ENCODE peak calls at places on chromosome 17, in six cellular contexts. B is right lobe of liver, X is body of pancreas, M is uterus, D is IMR-90, N is GM12878. G is an unnamed sample.

GRCh38 chr17:280901-281300 is 71.7 kb downstream of the RPH3AL start:
- DNase-seq in B (peak), X (peak), M (peak), D (no peak), N (no peak), G (no peak)

GRCh38 chr17:40290629-40291296 is 3.1 kb downstream of the CDC6 start:
- DNase-seq in B (no peak), X (peak), M (no peak), D (peak), N (no peak), G (peak)

GRCh38 chr17:705863-706262 is 8.8 kb downstream of the VPS53 start:
- DNase-seq in B (no peak), X (no peak), M (no peak), D (no peak), N (no peak), G (no peak)

GRCh38 chr17:59115474-59115873 is 8.8 kb upstream of the TRIM37 start:
- DNase-seq in B (no peak), X (no peak), M (no peak), D (no peak), N (no peak), G (no peak)

GRCh38 chr17:4658478-4659305 is 17.2 kb upstream of the ALOX15 start:
- DNase-seq in B (no peak), X (no peak), M (no peak), D (peak), N (no peak), G (no peak)

GRCh38 chr17:64157669-64158180 is 27.8 kb upstream of the ERN1 start:
- DNase-seq in B (no peak), X (peak), M (no peak), D (no peak), N (no peak), G (peak)

GRCh38 chr17:68777243-68777855 is 176.2 kb upstream of the FAM20A start:
- DNase-seq in B (no peak), X (peak), M (peak), D (peak), N (no peak), G (peak)

GRCh38 chr17:7021993-7022778 is 664 bp upstream of the BCL6B start:
- DNase-seq in B (peak), X (peak), M (peak), D (peak), N (no peak), G (peak)

GRCh38 chr17:82023447-82024241 is 539 bp downstream of the LRRC45 start:
- DNase-seq in B (no peak), X (peak), M (no peak), D (peak), N (no peak), G (no peak)

GRCh38 chr17:60145006-60145935 is 4.5 kb upstream of the CA4 start:
- DNase-seq in B (no peak), X (no peak), M (no peak), D (no peak), N (no peak), G (no peak)

GRCh38 chr17:55402374-55402773 is 19.3 kb downstream of the MMD start:
- DNase-seq in B (no peak), X (no peak), M (no peak), D (peak), N (no peak), G (no peak)

GRCh38 chr17:67018429-67019125 is 25.8 kb upstream of the CACNG1 start:
- DNase-seq in B (no peak), X (no peak), M (no peak), D (no peak), N (no peak), G (no peak)

GRCh38 chr17:13561606-13562270 is 40.0 kb downstream of the HS3ST3A1 start:
- DNase-seq in B (no peak), X (no peak), M (no peak), D (no peak), N (no peak), G (no peak)

GRCh38 chr17:34386343-34386924 is 23.4 kb upstream of the CCL1 start:
- DNase-seq in B (no peak), X (no peak), M (no peak), D (no peak), N (no peak), G (no peak)

GRCh38 chr17:34389343-34389742 is 26.3 kb upstream of the CCL1 start:
- DNase-seq in B (no peak), X (no peak), M (no peak), D (no peak), N (no peak), G (no peak)

GRCh38 chr17:34384822-34385605 is 22.0 kb upstream of the CCL1 start:
- DNase-seq in B (no peak), X (no peak), M (no peak), D (no peak), N (no peak), G (no peak)

GRCh38 chr17:34387566-34387965 is 24.5 kb upstream of the CCL1 start:
- DNase-seq in B (no peak), X (no peak), M (no peak), D (no peak), N (no peak), G (no peak)

GRCh38 chr17:34386925-34387550 is 24.0 kb upstream of the CCL1 start:
- DNase-seq in B (no peak), X (no peak), M (no peak), D (peak), N (no peak), G (no peak)
- TF ChIP-seq POLR2A in B (no peak), X (no peak), M (no peak), D (no peak), N (no peak), G (no peak)

GRCh38 chr17:65455972-65456343 is 105.5 kb downstream of the AXIN2 start:
- DNase-seq in B (no peak), X (no peak), M (no peak), D (peak), N (no peak), G (no peak)
- TF ChIP-seq CTCF in B (peak), X (peak), M (peak), D (peak), N (peak), G (no peak)

DNA sequence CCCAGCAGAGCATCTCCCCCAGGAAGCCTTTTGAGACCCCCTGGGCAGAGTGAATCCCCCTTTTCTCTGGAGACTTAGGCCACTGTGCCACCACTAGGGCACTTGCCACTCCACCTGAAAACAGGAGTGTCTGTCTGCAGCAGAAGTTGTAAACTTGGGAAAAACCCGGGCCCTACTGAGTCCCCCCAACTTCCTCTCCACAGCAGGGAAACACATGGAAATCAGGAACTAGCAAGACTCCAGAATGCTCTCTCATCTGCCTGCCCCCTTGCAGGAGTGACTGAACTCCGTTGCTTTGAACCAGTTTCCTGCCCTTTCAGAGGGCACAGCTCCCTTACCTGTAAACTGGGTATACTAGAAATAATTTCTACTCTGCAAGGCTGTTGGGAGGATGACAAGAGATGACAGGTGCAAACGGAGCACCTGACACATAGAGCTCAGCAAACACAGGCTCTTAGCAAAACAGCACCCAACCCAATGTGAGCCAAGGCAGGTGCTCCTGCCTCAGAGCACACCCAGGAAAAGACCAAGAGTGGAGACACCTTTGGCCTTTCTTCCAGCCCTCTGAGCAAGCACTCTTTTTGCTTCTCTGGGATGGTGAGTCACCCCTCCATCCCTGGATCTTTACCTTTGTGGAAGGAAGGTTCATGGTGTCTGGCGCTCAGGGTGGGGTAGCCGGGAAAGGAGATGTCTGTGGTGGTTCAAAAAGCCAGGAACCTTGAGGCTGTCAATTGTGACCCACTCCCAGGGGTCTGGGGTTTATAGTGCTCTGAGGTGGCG is at the start of gene HCRT:
- DNase-seq in B (no peak), X (no peak), M (no peak), D (no peak), N (no peak), G (no peak)
- H3K4me3 ChIP-seq in B (peak), X (no peak), M (peak), D (peak), N (peak), G (no peak)

DNA sequence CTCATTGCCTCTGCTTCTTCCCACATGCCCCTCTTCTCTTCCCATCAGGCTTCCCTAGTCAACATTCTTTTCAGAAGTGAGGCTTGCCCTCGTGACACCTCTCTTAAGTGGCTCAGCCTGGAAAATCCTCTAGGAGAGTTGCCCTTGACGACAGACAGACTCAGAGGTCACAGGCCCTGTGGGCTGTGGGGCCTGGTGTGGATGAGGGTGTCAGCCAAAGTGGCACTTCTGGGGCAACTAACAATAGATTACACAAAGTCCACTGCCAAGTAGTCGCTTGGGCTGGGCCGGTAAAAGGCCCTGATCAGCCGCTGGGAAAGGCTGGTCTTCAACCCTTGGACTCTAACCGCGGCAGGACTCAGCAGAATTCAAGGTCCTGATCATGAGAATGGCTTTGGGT is 33.7 kb upstream of the METTL16 start:
- DNase-seq in B (peak), X (peak), M (no peak), D (no peak), N (no peak), G (no peak)
- TF ChIP-seq POLR2A in B (no peak), X (no peak), M (no peak), D (no peak), N (no peak), G (no peak)

GRCh38 chr17:71329310-71330098 is 791.3 kb upstream of the SOX9 start:
- DNase-seq in B (no peak), X (no peak), M (no peak), D (no peak), N (no peak), G (no peak)

GRCh38 chr17:71327376-71328059 is 793.3 kb upstream of the SOX9 start:
- DNase-seq in B (no peak), X (no peak), M (no peak), D (peak), N (no peak), G (no peak)

GRCh38 chr17:71325886-71326285 is 794.9 kb upstream of the SOX9 start:
- DNase-seq in B (no peak), X (no peak), M (no peak), D (no peak), N (no peak), G (no peak)

GRCh38 chr17:71320009-71320796 is 800.6 kb upstream of the SOX9 start:
- DNase-seq in B (no peak), X (no peak), M (no peak), D (no peak), N (no peak), G (no peak)

GRCh38 chr17:71325117-71325516 is 795.7 kb upstream of the SOX9 start:
- DNase-seq in B (no peak), X (no peak), M (no peak), D (no peak), N (no peak), G (no peak)
- TF ChIP-seq CTCF in B (no peak), X (no peak), M (no peak), D (no peak), N (no peak), G (no peak)

DNA sequence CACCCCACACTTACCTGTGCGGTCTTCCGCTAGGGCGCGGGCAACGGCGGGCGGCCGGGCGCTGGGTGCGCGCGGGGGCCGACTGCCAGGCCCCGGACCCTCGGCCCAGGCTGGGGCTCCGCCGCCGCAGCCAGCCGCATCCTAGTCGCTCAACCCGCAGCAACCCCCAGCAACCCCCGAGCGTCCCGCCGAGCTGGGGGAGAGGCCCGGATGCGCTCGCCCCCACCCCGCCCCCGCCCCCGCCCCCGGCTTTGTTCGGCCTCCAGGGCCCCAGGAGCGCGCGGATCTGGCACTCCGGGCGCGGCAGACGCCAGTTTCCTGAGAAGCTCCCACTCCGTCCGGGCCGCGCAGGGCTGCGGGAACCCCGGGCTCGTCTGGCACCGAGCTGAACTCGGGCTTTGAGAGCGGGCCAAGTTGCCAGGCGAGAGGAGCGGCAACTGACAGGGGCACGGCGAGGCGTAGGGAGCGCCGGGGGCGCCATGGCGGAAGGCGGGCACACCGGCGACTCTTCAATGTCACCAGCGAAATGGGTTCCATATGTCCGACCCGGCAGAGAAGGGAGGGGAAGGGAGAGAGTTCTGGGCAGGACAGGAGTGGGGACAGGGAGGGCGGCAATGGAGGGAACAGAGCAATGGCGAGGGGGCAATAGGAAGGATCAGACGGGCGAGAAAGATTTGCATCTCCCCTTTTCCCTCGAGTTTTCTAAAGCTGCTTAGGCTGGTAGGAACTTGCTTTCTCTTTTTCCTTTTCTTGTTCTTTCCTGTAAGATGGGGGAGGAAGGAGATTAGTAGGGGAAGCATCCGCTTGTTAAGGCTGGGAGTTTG is 13.7 kb downstream of the HOXB4 start:
- DNase-seq in B (no peak), X (no peak), M (no peak), D (no peak), N (no peak), G (no peak)
- H3K4me3 ChIP-seq in B (no peak), X (no peak), M (peak), D (peak), N (no peak), G (peak)

GRCh38 chr17:32341857-32342602 is at the start of gene C17orf75:
- DNase-seq in B (peak), X (peak), M (peak), D (peak), N (peak), G (peak)
- TF ChIP-seq POLR2A in B (peak), X (peak), M (peak), D (no peak), N (peak), G (no peak)

DNA sequence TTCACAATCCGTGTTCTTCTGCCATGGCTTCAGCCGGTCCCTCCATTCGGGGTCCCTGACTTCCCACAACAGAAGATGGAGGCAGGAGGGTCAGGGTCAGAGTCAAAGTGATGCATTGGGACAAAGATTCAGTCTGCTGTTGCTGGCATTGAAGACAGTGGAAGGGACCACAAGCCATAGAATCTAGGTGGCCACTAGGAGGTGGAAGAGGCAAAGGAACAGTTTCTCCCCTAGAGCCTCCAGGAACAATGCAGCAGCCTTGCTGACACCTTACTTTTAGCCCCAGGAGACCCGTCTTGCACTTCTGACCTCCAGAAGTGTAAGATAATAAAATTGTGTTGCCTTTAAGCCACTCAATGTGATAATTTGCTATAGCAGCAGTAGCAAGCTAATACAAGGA is 55.9 kb downstream of the MFSD11 start:
- DNase-seq in B (no peak), X (no peak), M (no peak), D (peak), N (no peak), G (no peak)
- TF ChIP-seq CTCF in B (no peak), X (no peak), M (no peak), D (peak), N (peak), G (no peak)

DNA sequence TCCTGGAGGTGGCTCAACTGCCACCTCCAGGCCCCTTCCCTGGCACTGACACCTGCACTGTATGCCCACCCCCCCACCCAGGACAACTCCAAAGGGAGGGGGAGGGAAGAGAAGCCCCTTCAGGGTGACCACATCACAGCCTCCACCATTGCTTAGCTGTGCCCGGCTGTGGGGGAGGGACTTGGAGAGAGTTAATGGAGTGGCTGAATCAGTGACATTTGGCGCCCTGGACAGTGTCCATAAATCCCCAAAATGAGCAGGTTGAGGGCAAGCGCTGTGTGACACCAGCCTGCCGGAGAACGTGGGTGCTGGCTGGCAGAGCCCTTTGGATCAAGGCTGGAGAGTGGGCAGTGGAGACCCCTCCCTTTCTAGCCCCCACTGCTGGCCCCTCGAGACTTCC is 883 bp downstream of the USH1G start:
- DNase-seq in B (no peak), X (no peak), M (no peak), D (no peak), N (no peak), G (no peak)
- H3K4me3 ChIP-seq in B (no peak), X (no peak), M (no peak), D (no peak), N (no peak), G (no peak)